ENCODE peak calls at places on chromosomes 2 and 18, in eight cellular contexts. M is WTC11; A is NCI-H1105 treated with DMSO at 0.1 percent for 48 hours; O is EL; L is adrenal gland; I is stimulated activated CD4-positive, alpha-beta T cell treated with anti-CD3 and anti-CD28 coated beads, Interleukin-4, amount 100 ng/mL, for 48 hours; X is OCI-M1; K is HCEC 1CT. C is an unnamed sample.

GRCh38 chr2:113078350-113078839 is 10.6 kb downstream of the IL1F10 start:
- DNase-seq in M (no peak), A (no peak), O (peak; percentile 11), L (no peak), I (no peak), X (no peak), K (no peak), C (no peak)

GRCh38 chr18:58847383-58848071 is 17.1 kb upstream of the ZNF532 start:
- DNase-seq in M (peak; percentile 96), A (no peak), O (no peak), L (peak; percentile 18), I (no peak), X (no peak), K (no peak), C (no peak)

GRCh38 chr2:33786881-33787280 is 187.8 kb upstream of the FAM98A start:
- DNase-seq in M (no peak), A (no peak), O (peak; percentile 32), L (no peak), I (no peak), X (no peak), K (no peak), C (no peak)

GRCh38 chr2:147663153-147663961 is 181.5 kb upstream of the ACVR2A start:
- DNase-seq in M (no peak), A (no peak), O (peak; percentile 21), L (no peak), I (no peak), X (no peak), K (no peak), C (no peak)

GRCh38 chr2:221125691-221126090 is 446.4 kb downstream of the EPHA4 start:
- DNase-seq in M (no peak), A (no peak), O (no peak), L (no peak), I (no peak), X (no peak), K (no peak), C (no peak)

GRCh38 chr2:69122271-69122670 is 109.3 kb downstream of the ANTXR1 start:
- DNase-seq in M (no peak), A (no peak), O (peak; percentile 67), L (no peak), I (no peak), X (no peak), K (peak; percentile 74), C (no peak)

GRCh38 chr2:28751956-28752607 is 452 bp downstream of the PPP1CB start:
- DNase-seq in M (peak; percentile 74), A (peak; percentile 19), O (peak; percentile 17), L (peak; percentile 49), I (peak; percentile 15), X (no peak), K (no peak), C (no peak)

GRCh38 chr2:172551266-172551665 is 4.6 kb upstream of the PDK1 start:
- DNase-seq in M (no peak), A (no peak), O (no peak), L (no peak), I (no peak), X (peak; percentile 15), K (peak; percentile 4), C (no peak)

GRCh38 chr2:217922101-217923006 is 80.4 kb downstream of the TNS1 start:
- DNase-seq in M (no peak), A (no peak), O (no peak), L (no peak), I (no peak), X (no peak), K (no peak), C (peak; percentile 85)

GRCh38 chr2:196445991-196446390 is 193.5 kb upstream of the CCDC150 start:
- DNase-seq in M (no peak), A (no peak), O (no peak), L (no peak), I (no peak), X (no peak), K (no peak), C (no peak)

GRCh38 chr2:105396254-105397024 is 2.4 kb downstream of the FHL2 start:
- DNase-seq in M (no peak), A (no peak), O (peak; percentile 100), L (peak; percentile 95), I (peak; percentile 51), X (peak; percentile 62), K (peak; percentile 98), C (no peak)

GRCh38 chr2:105502625-105503334 is 103.9 kb upstream of the FHL2 start:
- DNase-seq in M (no peak), A (no peak), O (peak; percentile 21), L (no peak), I (no peak), X (no peak), K (no peak), C (no peak)

GRCh38 chr18:14922031-14922430 is 174.1 kb downstream of the ANKRD30B start:
- DNase-seq in M (no peak), A (no peak), O (no peak), L (no peak), I (no peak), X (no peak), K (no peak), C (no peak)

GRCh38 chr18:11654736-11655604 is 34.1 kb upstream of the GNAL start:
- DNase-seq in M (peak; percentile 84), A (peak; percentile 9), O (peak; percentile 28), L (peak; percentile 47), I (peak; percentile 40), X (peak; percentile 48), K (no peak), C (no peak)

GRCh38 chr2:48274040-48274439 is 255.9 kb upstream of the STON1 start:
- DNase-seq in M (no peak), A (no peak), O (no peak), L (no peak), I (no peak), X (no peak), K (no peak), C (no peak)

GRCh38 chr18:5197032-5197434 is at the start of gene AKAIN1:
- DNase-seq in M (peak; percentile 76), A (peak; percentile 3), O (no peak), L (peak; percentile 58), I (no peak), X (no peak), K (no peak), C (no peak)

GRCh38 chr2:176814740-176815367 is 397.7 kb upstream of the HNRNPA3 start:
- DNase-seq in M (no peak), A (peak; percentile 65), O (peak; percentile 3), L (no peak), I (no peak), X (peak; percentile 57), K (peak; percentile 54), C (no peak)

GRCh38 chr2:3305952-3306351 is 71.7 kb downstream of the EIPR1 start:
- DNase-seq in M (no peak), A (no peak), O (no peak), L (no peak), I (no peak), X (no peak), K (no peak), C (no peak)

GRCh38 chr2:177712462-177712861 is 319.9 kb downstream of the AGPS start:
- DNase-seq in M (no peak), A (no peak), O (no peak), L (no peak), I (no peak), X (peak; percentile 29), K (no peak), C (no peak)

GRCh38 chr2:72934683-72935610 is 17.6 kb downstream of the EMX1 start:
- DNase-seq in M (peak; percentile 54), A (peak; percentile 4), O (no peak), L (no peak), I (no peak), X (peak; percentile 18), K (no peak), C (no peak)

GRCh38 chr2:85802337-85803103 is 48.7 kb downstream of the ATOH8 start:
- DNase-seq in M (no peak), A (no peak), O (no peak), L (no peak), I (no peak), X (no peak), K (peak; percentile 59), C (peak; percentile 11)

GRCh38 chr2:54212456-54212855 is 43.6 kb downstream of the TSPYL6 start:
- DNase-seq in M (no peak), A (no peak), O (peak; percentile 95), L (peak; percentile 44), I (no peak), X (no peak), K (peak; percentile 96), C (no peak)

GRCh38 chr2:12321017-12321641 is 395.6 kb upstream of the TRIB2 start:
- DNase-seq in M (no peak), A (no peak), O (peak; percentile 93), L (peak; percentile 60), I (no peak), X (peak; percentile 38), K (peak; percentile 96), C (peak; percentile 86)

GRCh38 chr18:52897611-52898010 is 557.6 kb downstream of the DCC start:
- DNase-seq in M (no peak), A (no peak), O (no peak), L (no peak), I (no peak), X (no peak), K (no peak), C (no peak)

GRCh38 chr2:85425588-85425987 is 7.1 kb downstream of the SH2D6 start:
- DNase-seq in M (no peak), A (no peak), O (no peak), L (no peak), I (no peak), X (no peak), K (no peak), C (no peak)

GRCh38 chr2:118670868-118671267 is 176.6 kb downstream of the EN1 start:
- DNase-seq in M (no peak), A (no peak), O (no peak), L (no peak), I (no peak), X (no peak), K (no peak), C (peak; percentile 21)

GRCh38 chr2:174683392-174683759 is 80.9 kb downstream of the CHRNA1 start:
- DNase-seq in M (no peak), A (no peak), O (peak; percentile 61), L (no peak), I (no peak), X (peak; percentile 67), K (peak; percentile 13), C (peak; percentile 33)

GRCh38 chr2:20626698-20627471 is 24.0 kb downstream of the HS1BP3 start:
- DNase-seq in M (no peak), A (no peak), O (no peak), L (no peak), I (no peak), X (no peak), K (no peak), C (no peak)

GRCh38 chr2:30201990-30202389 is 29.3 kb upstream of the LBH start:
- DNase-seq in M (no peak), A (no peak), O (no peak), L (peak; percentile 49), I (no peak), X (peak; percentile 72), K (no peak), C (peak; percentile 78)

GRCh38 chr2:127674241-127675209 is 805 bp downstream of the LIMS2 start:
- DNase-seq in M (no peak), A (no peak), O (peak; percentile 40), L (no peak), I (no peak), X (no peak), K (no peak), C (peak; percentile 42)